ENCODE peak calls at places on chromosomes 5 and 9, in six cellular contexts. One of them, this sample, is unnamed.

GRCh38 chr5:178602752-178603151 is 12.6 kb upstream of the COL23A1 start:
- DNase-seq in BJ: no peak
- DNase-seq in body of pancreas: no peak
- DNase-seq in GM06990: no peak
- DNase-seq in fibroblast of lung: peak
- DNase-seq in CD4-positive, CD25-positive, alpha-beta regulatory T cell: no peak
- DNase-seq in this sample: no peak

GRCh38 chr9:86801246-86801645 is 146.1 kb downstream of the GAS1 start:
- DNase-seq in BJ: no peak
- DNase-seq in body of pancreas: peak
- DNase-seq in GM06990: no peak
- DNase-seq in fibroblast of lung: peak
- DNase-seq in CD4-positive, CD25-positive, alpha-beta regulatory T cell: no peak
- DNase-seq in this sample: no peak

GRCh38 chr9:75889977-75890540 is 414 bp upstream of the PCSK5 start:
- DNase-seq in BJ: no peak
- DNase-seq in body of pancreas: peak
- DNase-seq in GM06990: no peak
- DNase-seq in fibroblast of lung: peak
- DNase-seq in CD4-positive, CD25-positive, alpha-beta regulatory T cell: no peak
- DNase-seq in this sample: peak

GRCh38 chr9:113933188-113933587 is 57.1 kb downstream of the ZNF618 start:
- DNase-seq in BJ: no peak
- DNase-seq in body of pancreas: no peak
- DNase-seq in GM06990: no peak
- DNase-seq in fibroblast of lung: no peak
- DNase-seq in CD4-positive, CD25-positive, alpha-beta regulatory T cell: no peak
- DNase-seq in this sample: peak

GRCh38 chr5:3993856-3994473 is 398.3 kb downstream of the IRX1 start:
- DNase-seq in BJ: no peak
- DNase-seq in body of pancreas: no peak
- DNase-seq in GM06990: no peak
- DNase-seq in fibroblast of lung: no peak
- DNase-seq in CD4-positive, CD25-positive, alpha-beta regulatory T cell: no peak
- DNase-seq in this sample: no peak

GRCh38 chr5:175385691-175386360 is 58.2 kb downstream of the DRD1 start:
- DNase-seq in BJ: no peak
- DNase-seq in body of pancreas: no peak
- DNase-seq in GM06990: no peak
- DNase-seq in fibroblast of lung: peak
- DNase-seq in CD4-positive, CD25-positive, alpha-beta regulatory T cell: no peak
- DNase-seq in this sample: no peak

GRCh38 chr9:21965401-21965951 is 28.7 kb downstream of the CDKN2A start:
- DNase-seq in BJ: no peak
- DNase-seq in body of pancreas: peak
- DNase-seq in GM06990: peak
- DNase-seq in fibroblast of lung: peak
- DNase-seq in CD4-positive, CD25-positive, alpha-beta regulatory T cell: peak
- DNase-seq in this sample: peak

GRCh38 chr5:174120436-174120835 is 74.9 kb downstream of the NSG2 start:
- DNase-seq in BJ: no peak
- DNase-seq in body of pancreas: no peak
- DNase-seq in GM06990: no peak
- DNase-seq in fibroblast of lung: no peak
- DNase-seq in CD4-positive, CD25-positive, alpha-beta regulatory T cell: no peak
- DNase-seq in this sample: no peak

GRCh38 chr5:14284366-14285148 is 141.4 kb downstream of the TRIO start:
- DNase-seq in BJ: no peak
- DNase-seq in body of pancreas: no peak
- DNase-seq in GM06990: no peak
- DNase-seq in fibroblast of lung: no peak
- DNase-seq in CD4-positive, CD25-positive, alpha-beta regulatory T cell: no peak
- DNase-seq in this sample: no peak

GRCh38 chr5:16894236-16895057 is 41.6 kb downstream of the MYO10 start:
- DNase-seq in BJ: peak
- DNase-seq in body of pancreas: peak
- DNase-seq in GM06990: no peak
- DNase-seq in fibroblast of lung: peak
- DNase-seq in CD4-positive, CD25-positive, alpha-beta regulatory T cell: no peak
- DNase-seq in this sample: no peak

GRCh38 chr9:114551750-114552685 is 35.6 kb upstream of the ATP6V1G1 start:
- DNase-seq in BJ: peak
- DNase-seq in body of pancreas: peak
- DNase-seq in GM06990: no peak
- DNase-seq in fibroblast of lung: peak
- DNase-seq in CD4-positive, CD25-positive, alpha-beta regulatory T cell: no peak
- DNase-seq in this sample: peak

GRCh38 chr5:127907907-127908306 is 175.7 kb upstream of the SLC12A2 start:
- DNase-seq in BJ: no peak
- DNase-seq in body of pancreas: no peak
- DNase-seq in GM06990: no peak
- DNase-seq in fibroblast of lung: no peak
- DNase-seq in CD4-positive, CD25-positive, alpha-beta regulatory T cell: no peak
- DNase-seq in this sample: no peak

GRCh38 chr9:133778336-133778995 is 40.3 kb upstream of the SARDH start:
- DNase-seq in BJ: no peak
- DNase-seq in body of pancreas: no peak
- DNase-seq in GM06990: no peak
- DNase-seq in fibroblast of lung: no peak
- DNase-seq in CD4-positive, CD25-positive, alpha-beta regulatory T cell: no peak
- DNase-seq in this sample: no peak

GRCh38 chr5:41509399-41510175 is 814 bp downstream of the PLCXD3 start:
- DNase-seq in BJ: no peak
- DNase-seq in body of pancreas: no peak
- DNase-seq in GM06990: no peak
- DNase-seq in fibroblast of lung: no peak
- DNase-seq in CD4-positive, CD25-positive, alpha-beta regulatory T cell: no peak
- DNase-seq in this sample: no peak

GRCh38 chr5:98464737-98465330 is 308.6 kb upstream of the RGMB start:
- DNase-seq in BJ: no peak
- DNase-seq in body of pancreas: no peak
- DNase-seq in GM06990: peak
- DNase-seq in fibroblast of lung: peak
- DNase-seq in CD4-positive, CD25-positive, alpha-beta regulatory T cell: no peak
- DNase-seq in this sample: no peak

GRCh38 chr9:122220673-122221222 is 8.0 kb downstream of the LHX6 start:
- DNase-seq in BJ: no peak
- DNase-seq in body of pancreas: no peak
- DNase-seq in GM06990: no peak
- DNase-seq in fibroblast of lung: no peak
- DNase-seq in CD4-positive, CD25-positive, alpha-beta regulatory T cell: no peak
- DNase-seq in this sample: no peak

DNA sequence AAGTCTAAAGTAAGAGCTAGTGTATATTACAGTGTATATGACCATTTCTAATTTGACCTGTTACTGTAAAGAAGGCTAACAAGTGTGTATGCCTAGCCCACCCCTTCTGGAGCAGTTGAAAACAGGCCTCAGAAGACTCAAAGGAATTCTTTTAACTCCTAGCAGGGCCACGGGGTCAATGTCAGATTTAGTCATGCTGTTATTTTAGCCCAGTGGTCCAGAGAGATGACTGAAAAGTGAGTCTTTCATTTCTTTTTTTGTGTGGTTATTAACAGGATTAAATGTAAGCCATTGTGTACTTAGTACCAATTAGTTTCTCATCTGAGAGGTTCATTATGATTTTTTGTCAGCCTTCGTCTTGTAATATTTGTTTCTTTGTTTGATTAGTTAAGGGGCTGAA is 24.4 kb downstream of the ZCCHC7 start:
- DNase-seq in BJ: no peak
- DNase-seq in body of pancreas: no peak
- DNase-seq in GM06990: peak
- DNase-seq in fibroblast of lung: peak
- DNase-seq in CD4-positive, CD25-positive, alpha-beta regulatory T cell: no peak
- DNase-seq in this sample: no peak
- H3K4me3 ChIP-seq in BJ: no peak
- H3K4me3 ChIP-seq in body of pancreas: no peak
- H3K4me3 ChIP-seq in GM06990: peak
- H3K4me3 ChIP-seq in fibroblast of lung: no peak
- H3K4me3 ChIP-seq in CD4-positive, CD25-positive, alpha-beta regulatory T cell: no peak
- H3K4me3 ChIP-seq in this sample: no peak

GRCh38 chr5:145855842-145856267 is 17.0 kb downstream of the GRXCR2 start:
- DNase-seq in BJ: no peak
- DNase-seq in body of pancreas: no peak
- DNase-seq in GM06990: no peak
- DNase-seq in fibroblast of lung: peak
- DNase-seq in CD4-positive, CD25-positive, alpha-beta regulatory T cell: no peak
- DNase-seq in this sample: peak
- H3K4me3 ChIP-seq in BJ: no peak
- H3K4me3 ChIP-seq in body of pancreas: no peak
- H3K4me3 ChIP-seq in GM06990: no peak
- H3K4me3 ChIP-seq in fibroblast of lung: no peak
- H3K4me3 ChIP-seq in CD4-positive, CD25-positive, alpha-beta regulatory T cell: no peak
- H3K4me3 ChIP-seq in this sample: no peak

DNA sequence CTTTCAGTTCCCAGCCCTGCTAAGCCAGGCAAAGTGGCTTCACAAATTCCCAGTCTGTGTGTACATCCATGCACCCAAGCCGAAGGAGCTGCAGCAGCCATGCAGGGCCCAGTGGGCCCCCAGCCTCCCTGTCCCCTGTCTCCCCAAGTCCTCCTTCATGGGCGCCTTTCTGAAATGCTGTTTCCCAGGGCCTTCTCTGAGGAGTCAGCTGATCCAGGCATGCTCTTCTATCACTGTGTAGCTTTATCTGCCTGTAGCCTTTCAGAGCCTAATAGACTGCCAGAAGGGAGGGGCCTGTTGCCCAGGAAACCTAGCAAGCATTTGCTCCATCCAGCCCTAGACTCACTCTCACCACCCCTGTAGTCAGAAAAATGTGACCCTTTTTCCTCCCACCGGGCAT is 47.5 kb upstream of the SHC3 start:
- DNase-seq in BJ: no peak
- DNase-seq in body of pancreas: no peak
- DNase-seq in GM06990: no peak
- DNase-seq in fibroblast of lung: peak
- DNase-seq in CD4-positive, CD25-positive, alpha-beta regulatory T cell: no peak
- DNase-seq in this sample: no peak
- H3K4me3 ChIP-seq in BJ: no peak
- H3K4me3 ChIP-seq in body of pancreas: no peak
- H3K4me3 ChIP-seq in GM06990: no peak
- H3K4me3 ChIP-seq in fibroblast of lung: no peak
- H3K4me3 ChIP-seq in CD4-positive, CD25-positive, alpha-beta regulatory T cell: no peak
- H3K4me3 ChIP-seq in this sample: no peak

DNA sequence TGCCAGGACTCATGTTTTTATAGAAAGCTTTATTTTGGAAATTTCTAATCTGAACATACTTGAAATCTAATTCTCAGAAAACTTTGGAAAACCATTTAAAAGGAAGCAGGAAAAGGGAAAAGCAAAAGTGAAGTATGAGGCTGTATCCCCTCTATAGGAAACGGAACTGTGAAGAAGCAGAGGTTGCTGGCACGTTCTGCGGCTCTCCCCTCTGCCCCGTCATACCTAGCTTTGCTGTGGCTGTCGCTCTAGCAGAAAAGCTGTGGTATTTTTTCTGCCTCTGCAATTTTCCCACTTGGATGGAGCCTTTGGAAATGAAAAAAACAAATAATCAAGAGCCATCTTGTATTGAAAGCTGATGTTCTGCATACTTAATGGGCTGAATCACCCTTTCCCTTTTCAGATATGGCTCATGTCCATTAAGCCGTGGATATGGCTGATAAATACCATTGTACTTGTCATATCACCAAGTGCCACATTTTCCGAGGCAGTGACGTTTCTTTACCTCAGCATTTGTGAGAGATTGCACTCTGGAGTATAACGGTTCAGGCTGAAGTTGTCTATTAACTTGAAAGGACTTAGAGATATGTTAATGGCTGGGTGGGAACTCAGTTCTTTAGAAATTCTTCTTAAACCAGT is 112.8 kb downstream of the NTRK2 start:
- DNase-seq in BJ: no peak
- DNase-seq in body of pancreas: no peak
- DNase-seq in GM06990: no peak
- DNase-seq in fibroblast of lung: no peak
- DNase-seq in CD4-positive, CD25-positive, alpha-beta regulatory T cell: no peak
- DNase-seq in this sample: no peak
- H3K4me3 ChIP-seq in BJ: no peak
- H3K4me3 ChIP-seq in body of pancreas: no peak
- H3K4me3 ChIP-seq in GM06990: no peak
- H3K4me3 ChIP-seq in fibroblast of lung: no peak
- H3K4me3 ChIP-seq in CD4-positive, CD25-positive, alpha-beta regulatory T cell: no peak
- H3K4me3 ChIP-seq in this sample: no peak

GRCh38 chr5:2750758-2751464 is 566 bp downstream of the IRX2 start:
- DNase-seq in BJ: no peak
- DNase-seq in body of pancreas: no peak
- DNase-seq in GM06990: no peak
- DNase-seq in fibroblast of lung: no peak
- DNase-seq in CD4-positive, CD25-positive, alpha-beta regulatory T cell: no peak
- DNase-seq in this sample: no peak
- H3K4me3 ChIP-seq in BJ: peak
- H3K4me3 ChIP-seq in body of pancreas: no peak
- H3K4me3 ChIP-seq in GM06990: no peak
- H3K4me3 ChIP-seq in fibroblast of lung: peak
- H3K4me3 ChIP-seq in CD4-positive, CD25-positive, alpha-beta regulatory T cell: no peak
- H3K4me3 ChIP-seq in this sample: no peak

GRCh38 chr5:123285122-123286011 is 137.8 kb downstream of the CEP120 start:
- DNase-seq in BJ: no peak
- DNase-seq in body of pancreas: peak
- DNase-seq in GM06990: no peak
- DNase-seq in fibroblast of lung: peak
- DNase-seq in CD4-positive, CD25-positive, alpha-beta regulatory T cell: no peak
- DNase-seq in this sample: no peak
- H3K4me3 ChIP-seq in BJ: no peak
- H3K4me3 ChIP-seq in body of pancreas: no peak
- H3K4me3 ChIP-seq in GM06990: no peak
- H3K4me3 ChIP-seq in fibroblast of lung: peak
- H3K4me3 ChIP-seq in CD4-positive, CD25-positive, alpha-beta regulatory T cell: no peak
- H3K4me3 ChIP-seq in this sample: no peak

DNA sequence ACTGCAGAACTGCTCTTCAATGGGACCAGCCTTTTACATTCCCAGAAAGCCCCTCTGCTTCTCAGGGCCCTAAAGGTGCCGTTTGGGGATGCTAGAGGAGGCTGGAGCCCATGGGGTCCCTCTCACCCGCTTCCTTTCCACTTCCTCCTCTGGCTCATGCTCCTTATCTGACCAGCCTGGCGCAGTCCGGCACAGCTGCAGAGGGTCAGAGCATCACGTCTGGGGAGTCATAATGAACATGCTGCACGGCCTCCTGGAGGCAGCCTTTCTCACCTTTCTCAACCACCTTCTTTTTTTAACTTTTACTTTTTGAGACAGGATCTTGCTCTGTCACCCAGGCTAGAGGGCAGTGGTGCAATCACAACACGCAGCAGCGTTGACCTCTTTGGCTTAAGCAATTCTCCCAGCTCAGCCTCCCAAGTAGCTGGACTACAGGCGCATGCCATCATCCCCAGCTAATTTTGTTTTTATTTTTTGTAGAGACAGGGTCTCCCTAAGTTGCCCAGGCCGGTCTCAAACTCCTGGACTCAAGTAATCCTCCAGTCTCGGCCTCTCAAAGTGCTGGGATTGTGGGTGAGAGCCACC is 15.1 kb upstream of the TCF7 start:
- DNase-seq in BJ: no peak
- DNase-seq in body of pancreas: no peak
- DNase-seq in GM06990: peak
- DNase-seq in fibroblast of lung: no peak
- DNase-seq in CD4-positive, CD25-positive, alpha-beta regulatory T cell: no peak
- DNase-seq in this sample: no peak
- H3K4me3 ChIP-seq in BJ: no peak
- H3K4me3 ChIP-seq in body of pancreas: no peak
- H3K4me3 ChIP-seq in GM06990: no peak
- H3K4me3 ChIP-seq in fibroblast of lung: no peak
- H3K4me3 ChIP-seq in CD4-positive, CD25-positive, alpha-beta regulatory T cell: no peak
- H3K4me3 ChIP-seq in this sample: no peak

GRCh38 chr5:122154491-122154890 is 25.1 kb downstream of the ZNF474 start:
- DNase-seq in BJ: no peak
- DNase-seq in body of pancreas: no peak
- DNase-seq in GM06990: no peak
- DNase-seq in fibroblast of lung: no peak
- DNase-seq in CD4-positive, CD25-positive, alpha-beta regulatory T cell: no peak
- DNase-seq in this sample: no peak
- H3K4me3 ChIP-seq in BJ: no peak
- H3K4me3 ChIP-seq in body of pancreas: no peak
- H3K4me3 ChIP-seq in GM06990: no peak
- H3K4me3 ChIP-seq in fibroblast of lung: peak
- H3K4me3 ChIP-seq in CD4-positive, CD25-positive, alpha-beta regulatory T cell: no peak
- H3K4me3 ChIP-seq in this sample: no peak